ENCODE peak calls at places on chromosomes 11 and 22, in four cellular contexts. Q is PC-3, K is psoas muscle, C is endodermal cell. F is an unnamed sample.
A peak's percentile ranks its signal among the peaks of the same experiment; 100 is the strongest.

GRCh38 chr11:57499413-57499982 is 16.0 kb downstream of the SLC43A1 start:
- DNase-seq in Q (peak; percentile 92), K (peak; percentile 99), C (peak; percentile 99), F (peak; percentile 96)

GRCh38 chr11:32830413-32830738 is 649 bp downstream of the PRRG4 start:
- DNase-seq in Q (peak; percentile 69), K (no peak), C (no peak), F (peak; percentile 37)

GRCh38 chr22:22616636-22617035 is 27.8 kb upstream of the GGTLC2 start:
- DNase-seq in Q (no peak), K (no peak), C (no peak), F (no peak)

GRCh38 chr11:47863189-47863892 is 15.2 kb upstream of the NUP160 start:
- DNase-seq in Q (no peak), K (no peak), C (no peak), F (no peak)

GRCh38 chr11:46736146-46736545 is 17.1 kb downstream of the F2 start:
- DNase-seq in Q (no peak), K (no peak), C (no peak), F (no peak)

GRCh38 chr11:46075168-46075567 is 46.1 kb downstream of the PHF21A start:
- DNase-seq in Q (peak; percentile 65), K (no peak), C (no peak), F (no peak)

GRCh38 chr11:6248248-6248647 is 9.4 kb downstream of the CNGA4 start:
- DNase-seq in Q (no peak), K (no peak), C (no peak), F (no peak)

GRCh38 chr11:100774132-100774531 is 87.0 kb downstream of the ARHGAP42 start:
- DNase-seq in Q (no peak), K (no peak), C (no peak), F (no peak)

GRCh38 chr11:119341222-119342022 is 739 bp upstream of the C1QTNF5 start:
- DNase-seq in Q (no peak), K (no peak), C (peak; percentile 66), F (no peak)
- H3K4me3 ChIP-seq in Q (no peak overlapping the region), K (peak overlapping the region; percentile 76), C (no peak overlapping the region), F (no peak overlapping the region)

GRCh38 chr11:15969281-15969680 is 387.1 kb downstream of the SOX6 start:
- DNase-seq in Q (peak; percentile 48), K (peak; percentile 69), C (peak; percentile 53), F (peak; percentile 48)
- H3K27ac ChIP-seq in Q (peak overlapping the region; percentile 40), K (peak overlapping the region; percentile 95), C (no peak overlapping the region), F (peak overlapping the region; percentile 63)

GRCh38 chr11:61516191-61516590 is 7.6 kb downstream of the LRRC10B start:
- DNase-seq in Q (no peak), K (no peak), C (peak; percentile 72), F (no peak)
- H3K4me3 ChIP-seq in Q (no peak overlapping the region), K (no peak overlapping the region), C (no peak overlapping the region), F (no peak overlapping the region)

GRCh38 chr22:44729391-44730012 is 22.9 kb upstream of the ARHGAP8 start:
- DNase-seq in Q (no peak), K (peak; percentile 68), C (no peak), F (no peak)

GRCh38 chr22:44730034-44730433 is 22.3 kb upstream of the ARHGAP8 start:
- DNase-seq in Q (no peak), K (peak; percentile 51), C (no peak), F (no peak)

GRCh38 chr22:44727148-44727547 is 25.1 kb downstream of the PRR5 start:
- DNase-seq in Q (no peak), K (peak; percentile 20), C (no peak), F (no peak)

GRCh38 chr22:44727709-44728108 is 24.7 kb upstream of the ARHGAP8 start:
- DNase-seq in Q (no peak), K (peak; percentile 16), C (no peak), F (no peak)

GRCh38 chr22:44728761-44729261 is 23.6 kb upstream of the ARHGAP8 start:
- DNase-seq in Q (no peak), K (peak; percentile 46), C (no peak), F (no peak)
- H3K27ac ChIP-seq in Q (no peak overlapping the region), K (peak overlapping the region; percentile 41), C (no peak overlapping the region), F (no peak overlapping the region)

DNA sequence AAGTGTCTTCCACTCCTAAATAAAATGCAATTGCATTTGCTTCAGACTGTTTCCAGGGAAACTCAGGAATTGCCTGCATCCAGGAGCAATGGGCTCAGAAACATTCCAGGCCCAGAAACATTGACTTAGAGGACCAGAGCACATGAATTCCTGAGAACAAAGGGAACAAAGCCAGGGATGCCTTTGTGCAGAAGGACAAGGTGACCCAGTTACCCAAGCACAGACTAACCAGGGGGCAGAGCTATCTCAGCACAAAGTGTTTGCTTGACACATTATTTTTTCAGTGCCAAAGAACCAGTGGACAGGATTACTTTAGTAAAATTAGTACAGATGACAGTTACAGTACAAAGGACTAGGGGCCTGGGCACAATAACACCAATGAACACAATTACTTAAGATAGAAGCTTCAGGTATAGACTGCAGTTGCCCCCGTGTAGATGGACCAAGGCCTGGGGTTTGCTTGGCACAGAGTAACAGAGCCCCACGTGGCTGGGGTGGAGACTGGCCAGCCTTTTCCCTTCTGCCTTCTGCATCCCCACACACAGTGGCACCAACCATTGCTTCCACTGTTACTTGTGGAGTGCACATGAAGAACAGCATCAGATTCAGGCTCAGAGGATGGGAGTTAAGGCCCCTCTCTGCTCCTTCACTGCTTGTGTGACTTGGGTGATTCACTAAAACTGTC is 500.8 kb downstream of the INSC start:
- DNase-seq in Q (no peak), K (no peak), C (no peak), F (no peak)
- H3K4me3 ChIP-seq in Q (no peak overlapping the region), K (no peak overlapping the region), C (no peak overlapping the region), F (no peak overlapping the region)

GRCh38 chr22:20422965-20423635 is 14.5 kb downstream of the SCARF2 start:
- DNase-seq in Q (no peak), K (peak; percentile 89), C (no peak), F (no peak)
- H3K27ac ChIP-seq in Q (no peak overlapping the region), K (no peak overlapping the region), C (peak overlapping the region; percentile 47), F (no peak overlapping the region)

F was measured in PC-9.